ENCODE peak calls at places on chromosomes 11 and 22, in seven cellular contexts. One of them, this sample, is unnamed.
A peak's percentile ranks its signal among the peaks of the same experiment; 100 is the strongest.

GRCh38 chr11:117875397-117876048 is 935 bp downstream of the FXYD6 start:
- DNase-seq in endothelial cell: no peak
- DNase-seq in NCI-H1105: peak; percentile 87
- DNase-seq in stimulated activated CD8-positive, alpha-beta memory T cell treated with anti-CD3 and anti-CD28 coated beads, Interleukin-15, amount 100 ng/mL, for 4 hours: no peak
- DNase-seq in amniotic epithelial cell: no peak
- DNase-seq in EH: no peak
- DNase-seq in germinal center: no peak
- DNase-seq in this sample: no peak

GRCh38 chr11:118953265-118953664 is 2.8 kb upstream of the UPK2 start:
- DNase-seq in endothelial cell: peak; percentile 34
- DNase-seq in NCI-H1105: peak; percentile 99
- DNase-seq in stimulated activated CD8-positive, alpha-beta memory T cell treated with anti-CD3 and anti-CD28 coated beads, Interleukin-15, amount 100 ng/mL, for 4 hours: no peak
- DNase-seq in amniotic epithelial cell: peak; percentile 46
- DNase-seq in EH: peak; percentile 38
- DNase-seq in germinal center: no peak
- DNase-seq in this sample: peak; percentile 61

GRCh38 chr11:42764936-42765335 is 546.9 kb upstream of the API5 start:
- DNase-seq in endothelial cell: no peak
- DNase-seq in NCI-H1105: no peak
- DNase-seq in stimulated activated CD8-positive, alpha-beta memory T cell treated with anti-CD3 and anti-CD28 coated beads, Interleukin-15, amount 100 ng/mL, for 4 hours: no peak
- DNase-seq in amniotic epithelial cell: no peak
- DNase-seq in EH: no peak
- DNase-seq in germinal center: no peak
- DNase-seq in this sample: no peak

GRCh38 chr22:33274214-33274828 is 216.1 kb upstream of the SYN3 start:
- DNase-seq in endothelial cell: peak; percentile 67
- DNase-seq in NCI-H1105: no peak
- DNase-seq in stimulated activated CD8-positive, alpha-beta memory T cell treated with anti-CD3 and anti-CD28 coated beads, Interleukin-15, amount 100 ng/mL, for 4 hours: no peak
- DNase-seq in amniotic epithelial cell: no peak
- DNase-seq in EH: peak; percentile 3
- DNase-seq in germinal center: peak; percentile 63
- DNase-seq in this sample: peak; percentile 30

GRCh38 chr11:128624269-128625170 is 37.2 kb upstream of the ETS1 start:
- DNase-seq in endothelial cell: no peak
- DNase-seq in NCI-H1105: no peak
- DNase-seq in stimulated activated CD8-positive, alpha-beta memory T cell treated with anti-CD3 and anti-CD28 coated beads, Interleukin-15, amount 100 ng/mL, for 4 hours: peak; percentile 25
- DNase-seq in amniotic epithelial cell: no peak
- DNase-seq in EH: no peak
- DNase-seq in germinal center: peak; percentile 89
- DNase-seq in this sample: peak; percentile 53

GRCh38 chr11:86458294-86459001 is 83.8 kb downstream of the CCDC81 start:
- DNase-seq in endothelial cell: no peak
- DNase-seq in NCI-H1105: no peak
- DNase-seq in stimulated activated CD8-positive, alpha-beta memory T cell treated with anti-CD3 and anti-CD28 coated beads, Interleukin-15, amount 100 ng/mL, for 4 hours: no peak
- DNase-seq in amniotic epithelial cell: no peak
- DNase-seq in EH: no peak
- DNase-seq in germinal center: no peak
- DNase-seq in this sample: no peak

GRCh38 chr22:33361581-33361980 is 303.4 kb upstream of the SYN3 start:
- DNase-seq in endothelial cell: no peak
- DNase-seq in NCI-H1105: no peak
- DNase-seq in stimulated activated CD8-positive, alpha-beta memory T cell treated with anti-CD3 and anti-CD28 coated beads, Interleukin-15, amount 100 ng/mL, for 4 hours: no peak
- DNase-seq in amniotic epithelial cell: no peak
- DNase-seq in EH: peak; percentile 63
- DNase-seq in germinal center: no peak
- DNase-seq in this sample: no peak

GRCh38 chr11:75531325-75531724 is 5.6 kb upstream of the GDPD5 start:
- DNase-seq in endothelial cell: no peak
- DNase-seq in NCI-H1105: no peak
- DNase-seq in stimulated activated CD8-positive, alpha-beta memory T cell treated with anti-CD3 and anti-CD28 coated beads, Interleukin-15, amount 100 ng/mL, for 4 hours: no peak
- DNase-seq in amniotic epithelial cell: no peak
- DNase-seq in EH: no peak
- DNase-seq in germinal center: no peak
- DNase-seq in this sample: no peak

GRCh38 chr22:28992565-28993326 is 68.9 kb downstream of the C22orf31 start:
- DNase-seq in endothelial cell: no peak
- DNase-seq in NCI-H1105: no peak
- DNase-seq in stimulated activated CD8-positive, alpha-beta memory T cell treated with anti-CD3 and anti-CD28 coated beads, Interleukin-15, amount 100 ng/mL, for 4 hours: no peak
- DNase-seq in amniotic epithelial cell: peak; percentile 52
- DNase-seq in EH: no peak
- DNase-seq in germinal center: no peak
- DNase-seq in this sample: no peak

GRCh38 chr11:20003357-20003756 is 156.9 kb downstream of the DBX1 start:
- DNase-seq in endothelial cell: no peak
- DNase-seq in NCI-H1105: no peak
- DNase-seq in stimulated activated CD8-positive, alpha-beta memory T cell treated with anti-CD3 and anti-CD28 coated beads, Interleukin-15, amount 100 ng/mL, for 4 hours: no peak
- DNase-seq in amniotic epithelial cell: no peak
- DNase-seq in EH: no peak
- DNase-seq in germinal center: no peak
- DNase-seq in this sample: no peak

GRCh38 chr11:5046226-5046625 is at the start of gene OR52J3:
- DNase-seq in endothelial cell: no peak
- DNase-seq in NCI-H1105: no peak
- DNase-seq in stimulated activated CD8-positive, alpha-beta memory T cell treated with anti-CD3 and anti-CD28 coated beads, Interleukin-15, amount 100 ng/mL, for 4 hours: no peak
- DNase-seq in amniotic epithelial cell: no peak
- DNase-seq in EH: no peak
- DNase-seq in germinal center: no peak
- DNase-seq in this sample: no peak

GRCh38 chr11:35274909-35275807 is 136.2 kb downstream of the CD44 start:
- DNase-seq in endothelial cell: no peak
- DNase-seq in NCI-H1105: peak; percentile 58
- DNase-seq in stimulated activated CD8-positive, alpha-beta memory T cell treated with anti-CD3 and anti-CD28 coated beads, Interleukin-15, amount 100 ng/mL, for 4 hours: no peak
- DNase-seq in amniotic epithelial cell: peak; percentile 28
- DNase-seq in EH: peak; percentile 63
- DNase-seq in germinal center: no peak
- DNase-seq in this sample: peak; percentile 33

GRCh38 chr22:28817919-28818859 is 17.8 kb upstream of the XBP1 start:
- DNase-seq in endothelial cell: no peak
- DNase-seq in NCI-H1105: no peak
- DNase-seq in stimulated activated CD8-positive, alpha-beta memory T cell treated with anti-CD3 and anti-CD28 coated beads, Interleukin-15, amount 100 ng/mL, for 4 hours: no peak
- DNase-seq in amniotic epithelial cell: peak; percentile 31
- DNase-seq in EH: no peak
- DNase-seq in germinal center: no peak
- DNase-seq in this sample: peak; percentile 27

GRCh38 chr22:20396639-20397038 is 2.7 kb downstream of the ZNF74 start:
- DNase-seq in endothelial cell: no peak
- DNase-seq in NCI-H1105: no peak
- DNase-seq in stimulated activated CD8-positive, alpha-beta memory T cell treated with anti-CD3 and anti-CD28 coated beads, Interleukin-15, amount 100 ng/mL, for 4 hours: no peak
- DNase-seq in amniotic epithelial cell: peak; percentile 41
- DNase-seq in EH: peak; percentile 18
- DNase-seq in germinal center: no peak
- DNase-seq in this sample: no peak

GRCh38 chr22:39214383-39215069 is 30.3 kb downstream of the PDGFB start:
- DNase-seq in endothelial cell: no peak
- DNase-seq in NCI-H1105: no peak
- DNase-seq in stimulated activated CD8-positive, alpha-beta memory T cell treated with anti-CD3 and anti-CD28 coated beads, Interleukin-15, amount 100 ng/mL, for 4 hours: no peak
- DNase-seq in amniotic epithelial cell: peak; percentile 42
- DNase-seq in EH: peak; percentile 25
- DNase-seq in germinal center: no peak
- DNase-seq in this sample: no peak

GRCh38 chr11:17542249-17542648 is 2.0 kb downstream of the USH1C start:
- DNase-seq in endothelial cell: no peak
- DNase-seq in NCI-H1105: no peak
- DNase-seq in stimulated activated CD8-positive, alpha-beta memory T cell treated with anti-CD3 and anti-CD28 coated beads, Interleukin-15, amount 100 ng/mL, for 4 hours: no peak
- DNase-seq in amniotic epithelial cell: no peak
- DNase-seq in EH: no peak
- DNase-seq in germinal center: no peak
- DNase-seq in this sample: no peak

GRCh38 chr11:16587670-16588069 is 150.8 kb upstream of the C11orf58 start:
- DNase-seq in endothelial cell: no peak
- DNase-seq in NCI-H1105: no peak
- DNase-seq in stimulated activated CD8-positive, alpha-beta memory T cell treated with anti-CD3 and anti-CD28 coated beads, Interleukin-15, amount 100 ng/mL, for 4 hours: no peak
- DNase-seq in amniotic epithelial cell: no peak
- DNase-seq in EH: no peak
- DNase-seq in germinal center: no peak
- DNase-seq in this sample: no peak

GRCh38 chr11:19882356-19882755 is 169.7 kb downstream of the NAV2 start:
- DNase-seq in endothelial cell: no peak
- DNase-seq in NCI-H1105: no peak
- DNase-seq in stimulated activated CD8-positive, alpha-beta memory T cell treated with anti-CD3 and anti-CD28 coated beads, Interleukin-15, amount 100 ng/mL, for 4 hours: no peak
- DNase-seq in amniotic epithelial cell: no peak
- DNase-seq in EH: no peak
- DNase-seq in germinal center: no peak
- DNase-seq in this sample: no peak

GRCh38 chr22:31734512-31734911 is 15.4 kb downstream of the PRR14L start:
- DNase-seq in endothelial cell: no peak
- DNase-seq in NCI-H1105: no peak
- DNase-seq in stimulated activated CD8-positive, alpha-beta memory T cell treated with anti-CD3 and anti-CD28 coated beads, Interleukin-15, amount 100 ng/mL, for 4 hours: no peak
- DNase-seq in amniotic epithelial cell: peak; percentile 82
- DNase-seq in EH: peak; percentile 75
- DNase-seq in germinal center: no peak
- DNase-seq in this sample: no peak

GRCh38 chr22:39144101-39144815 is 8.2 kb downstream of the CBX7 start:
- DNase-seq in endothelial cell: no peak
- DNase-seq in NCI-H1105: no peak
- DNase-seq in stimulated activated CD8-positive, alpha-beta memory T cell treated with anti-CD3 and anti-CD28 coated beads, Interleukin-15, amount 100 ng/mL, for 4 hours: peak; percentile 38
- DNase-seq in amniotic epithelial cell: peak; percentile 27
- DNase-seq in EH: peak; percentile 72
- DNase-seq in germinal center: peak; percentile 69
- DNase-seq in this sample: peak; percentile 90

GRCh38 chr11:120536797-120537169 is 25.2 kb downstream of the GRIK4 start:
- DNase-seq in endothelial cell: no peak
- DNase-seq in NCI-H1105: no peak
- DNase-seq in stimulated activated CD8-positive, alpha-beta memory T cell treated with anti-CD3 and anti-CD28 coated beads, Interleukin-15, amount 100 ng/mL, for 4 hours: no peak
- DNase-seq in amniotic epithelial cell: no peak
- DNase-seq in EH: no peak
- DNase-seq in germinal center: no peak
- DNase-seq in this sample: no peak

GRCh38 chr11:46475041-46475925 is 83.7 kb upstream of the CHRM4 start:
- DNase-seq in endothelial cell: no peak
- DNase-seq in NCI-H1105: no peak
- DNase-seq in stimulated activated CD8-positive, alpha-beta memory T cell treated with anti-CD3 and anti-CD28 coated beads, Interleukin-15, amount 100 ng/mL, for 4 hours: no peak
- DNase-seq in amniotic epithelial cell: no peak
- DNase-seq in EH: peak; percentile 53
- DNase-seq in germinal center: no peak
- DNase-seq in this sample: no peak

GRCh38 chr11:131924001-131924400 is 553.6 kb downstream of the NTM start:
- DNase-seq in endothelial cell: no peak
- DNase-seq in NCI-H1105: no peak
- DNase-seq in stimulated activated CD8-positive, alpha-beta memory T cell treated with anti-CD3 and anti-CD28 coated beads, Interleukin-15, amount 100 ng/mL, for 4 hours: no peak
- DNase-seq in amniotic epithelial cell: no peak
- DNase-seq in EH: peak; percentile 13
- DNase-seq in germinal center: no peak
- DNase-seq in this sample: no peak

GRCh38 chr11:134412508-134413333 is 679 bp upstream of the B3GAT1 start:
- DNase-seq in endothelial cell: peak; percentile 27
- DNase-seq in NCI-H1105: peak; percentile 80
- DNase-seq in stimulated activated CD8-positive, alpha-beta memory T cell treated with anti-CD3 and anti-CD28 coated beads, Interleukin-15, amount 100 ng/mL, for 4 hours: no peak
- DNase-seq in amniotic epithelial cell: no peak
- DNase-seq in EH: no peak
- DNase-seq in germinal center: no peak
- DNase-seq in this sample: no peak

GRCh38 chr11:23765862-23766261 is 731.0 kb upstream of the LUZP2 start:
- DNase-seq in endothelial cell: no peak
- DNase-seq in NCI-H1105: no peak
- DNase-seq in stimulated activated CD8-positive, alpha-beta memory T cell treated with anti-CD3 and anti-CD28 coated beads, Interleukin-15, amount 100 ng/mL, for 4 hours: no peak
- DNase-seq in amniotic epithelial cell: peak; percentile 49
- DNase-seq in EH: peak; percentile 55
- DNase-seq in germinal center: no peak
- DNase-seq in this sample: no peak

GRCh38 chr22:33893486-33893885 is 26.8 kb downstream of the LARGE1 start:
- DNase-seq in endothelial cell: no peak
- DNase-seq in NCI-H1105: no peak
- DNase-seq in stimulated activated CD8-positive, alpha-beta memory T cell treated with anti-CD3 and anti-CD28 coated beads, Interleukin-15, amount 100 ng/mL, for 4 hours: no peak
- DNase-seq in amniotic epithelial cell: no peak
- DNase-seq in EH: no peak
- DNase-seq in germinal center: no peak
- DNase-seq in this sample: no peak

GRCh38 chr11:63775221-63775620 is 6.6 kb upstream of the ZFTA start:
- DNase-seq in endothelial cell: no peak
- DNase-seq in NCI-H1105: no peak
- DNase-seq in stimulated activated CD8-positive, alpha-beta memory T cell treated with anti-CD3 and anti-CD28 coated beads, Interleukin-15, amount 100 ng/mL, for 4 hours: no peak
- DNase-seq in amniotic epithelial cell: peak; percentile 91
- DNase-seq in EH: no peak
- DNase-seq in germinal center: no peak
- DNase-seq in this sample: no peak

GRCh38 chr11:8763070-8763469 is 80.5 kb downstream of the RPL27A start:
- DNase-seq in endothelial cell: no peak
- DNase-seq in NCI-H1105: no peak
- DNase-seq in stimulated activated CD8-positive, alpha-beta memory T cell treated with anti-CD3 and anti-CD28 coated beads, Interleukin-15, amount 100 ng/mL, for 4 hours: no peak
- DNase-seq in amniotic epithelial cell: no peak
- DNase-seq in EH: no peak
- DNase-seq in germinal center: no peak
- DNase-seq in this sample: no peak

GRCh38 chr22:47367107-47367690 is 604.7 kb downstream of the TBC1D22A start:
- DNase-seq in endothelial cell: no peak
- DNase-seq in NCI-H1105: no peak
- DNase-seq in stimulated activated CD8-positive, alpha-beta memory T cell treated with anti-CD3 and anti-CD28 coated beads, Interleukin-15, amount 100 ng/mL, for 4 hours: no peak
- DNase-seq in amniotic epithelial cell: no peak
- DNase-seq in EH: no peak
- DNase-seq in germinal center: no peak
- DNase-seq in this sample: no peak

GRCh38 chr11:123405123-123405592 is 24.9 kb upstream of the GRAMD1B start:
- DNase-seq in endothelial cell: no peak
- DNase-seq in NCI-H1105: no peak
- DNase-seq in stimulated activated CD8-positive, alpha-beta memory T cell treated with anti-CD3 and anti-CD28 coated beads, Interleukin-15, amount 100 ng/mL, for 4 hours: no peak
- DNase-seq in amniotic epithelial cell: peak; percentile 13
- DNase-seq in EH: peak; percentile 6
- DNase-seq in germinal center: no peak
- DNase-seq in this sample: no peak

GRCh38 chr22:20241579-20242392 is 26.3 kb downstream of the RTN4R start:
- DNase-seq in endothelial cell: no peak
- DNase-seq in NCI-H1105: no peak
- DNase-seq in stimulated activated CD8-positive, alpha-beta memory T cell treated with anti-CD3 and anti-CD28 coated beads, Interleukin-15, amount 100 ng/mL, for 4 hours: no peak
- DNase-seq in amniotic epithelial cell: no peak
- DNase-seq in EH: no peak
- DNase-seq in germinal center: no peak
- DNase-seq in this sample: no peak

GRCh38 chr11:17528181-17528691 is 16.0 kb downstream of the USH1C start:
- DNase-seq in endothelial cell: peak; percentile 84
- DNase-seq in NCI-H1105: no peak
- DNase-seq in stimulated activated CD8-positive, alpha-beta memory T cell treated with anti-CD3 and anti-CD28 coated beads, Interleukin-15, amount 100 ng/mL, for 4 hours: no peak
- DNase-seq in amniotic epithelial cell: peak; percentile 20
- DNase-seq in EH: peak; percentile 43
- DNase-seq in germinal center: peak; percentile 75
- DNase-seq in this sample: peak; percentile 60